ENCODE peak calls at places on chromosomes 13 and 19, in seven cellular contexts. Z, H, F, R, Y, W and O are unnamed samples.

GRCh38 chr13:93786846-93787245 is 560.2 kb downstream of the GPC6 start:
- DNase-seq in Y (no peak), Z (no peak), H (no peak), W (no peak), F (no peak), R (no peak), O (no peak)

GRCh38 chr13:51585234-51585672 is 991 bp downstream of the WDFY2 start:
- DNase-seq in W (no peak), Y (no peak), R (no peak), Z (no peak), F (no peak), H (peak), O (no peak)

GRCh38 chr19:48608798-48609263 is 2.3 kb downstream of the SPACA4 start:
- DNase-seq in W (no peak), Y (no peak), F (peak), H (no peak), Z (peak), R (peak), O (peak)

GRCh38 chr13:39864221-39864620 is 208.8 kb downstream of the COG6 start:
- DNase-seq in R (no peak), Y (no peak), Z (no peak), W (no peak), F (no peak), H (no peak), O (no peak)

GRCh38 chr19:48934837-48935236 is 1.3 kb downstream of the DHDH start:
- DNase-seq in R (no peak), F (peak), Z (no peak), Y (no peak), W (no peak), H (no peak), O (peak)

GRCh38 chr19:32404939-32405430 is 585 bp upstream of the DPY19L3 start:
- DNase-seq in F (no peak), W (no peak), H (peak), Y (no peak), Z (no peak), R (no peak), O (peak)

GRCh38 chr13:23668557-23668956 is 98.3 kb downstream of the TNFRSF19 start:
- DNase-seq in H (no peak), R (no peak), Y (no peak), W (no peak), Z (no peak), F (no peak), O (no peak)

GRCh38 chr13:102020611-102021216 is 381.1 kb downstream of the FGF14 start:
- DNase-seq in H (no peak), Y (no peak), R (no peak), Z (no peak), W (no peak), F (no peak), O (no peak)

GRCh38 chr19:6779204-6779603 is 6.7 kb downstream of the VAV1 start:
- DNase-seq in H (no peak), F (no peak), R (no peak), W (no peak), Y (no peak), Z (no peak), O (no peak)

GRCh38 chr13:86446311-86446710 is 647.1 kb upstream of the SLITRK6 start:
- DNase-seq in W (no peak), R (peak), F (no peak), H (peak), Z (no peak), Y (peak), O (no peak)

GRCh38 chr19:46350758-46351159 is 3.9 kb downstream of the PPP5C start:
- DNase-seq in W (peak), Y (no peak), R (no peak), F (no peak), H (no peak), Z (no peak), O (no peak)

GRCh38 chr13:45747071-45747470 is 45.0 kb downstream of the CBY2 start:
- DNase-seq in W (no peak), R (no peak), Z (no peak), H (no peak), Y (no peak), F (no peak), O (no peak)

GRCh38 chr13:42039457-42039945 is 8.9 kb upstream of the DGKH start:
- DNase-seq in Y (no peak), F (no peak), Z (peak), R (peak), H (no peak), W (peak), O (no peak)

GRCh38 chr13:80547885-80548284 is 207.0 kb upstream of the SPRY2 start:
- DNase-seq in F (peak), H (no peak), R (no peak), Z (no peak), W (no peak), Y (no peak), O (no peak)

GRCh38 chr13:25744176-25744575 is 307.6 kb downstream of the SHISA2 start:
- DNase-seq in H (no peak), F (no peak), W (no peak), Y (no peak), Z (no peak), R (no peak), O (no peak)

GRCh38 chr13:97211986-97212385 is 10.1 kb upstream of the MBNL2 start:
- DNase-seq in R (no peak), Y (no peak), W (no peak), H (no peak), Z (no peak), F (no peak), O (no peak)

GRCh38 chr13:52665325-52665724 is 12.7 kb downstream of the SUGT1 start:
- DNase-seq in Z (peak), F (no peak), H (peak), R (peak), W (no peak), Y (no peak), O (peak)
- H3K4me3 ChIP-seq in Z (no peak), F (no peak), H (no peak), R (no peak), W (no peak), Y (no peak), O (no peak)

GRCh38 chr13:98835156-98835555 is 82.7 kb upstream of the SLC15A1 start:
- DNase-seq in W (no peak), Y (no peak), F (no peak), R (no peak), H (no peak), Z (no peak), O (no peak)
- TF ChIP-seq CEBPB in W (no peak), Y (no peak), F (no peak), R (no peak), H (no peak), Z (no peak), O (no peak)

GRCh38 chr13:114107686-114108081 is 24.7 kb downstream of the RASA3 start:
- DNase-seq in Z (no peak), Y (no peak), H (peak), F (no peak), W (no peak), R (no peak), O (no peak)
- H3K4me3 ChIP-seq in Z (no peak), Y (no peak), H (no peak), F (no peak), W (no peak), R (no peak), O (no peak)

DNA sequence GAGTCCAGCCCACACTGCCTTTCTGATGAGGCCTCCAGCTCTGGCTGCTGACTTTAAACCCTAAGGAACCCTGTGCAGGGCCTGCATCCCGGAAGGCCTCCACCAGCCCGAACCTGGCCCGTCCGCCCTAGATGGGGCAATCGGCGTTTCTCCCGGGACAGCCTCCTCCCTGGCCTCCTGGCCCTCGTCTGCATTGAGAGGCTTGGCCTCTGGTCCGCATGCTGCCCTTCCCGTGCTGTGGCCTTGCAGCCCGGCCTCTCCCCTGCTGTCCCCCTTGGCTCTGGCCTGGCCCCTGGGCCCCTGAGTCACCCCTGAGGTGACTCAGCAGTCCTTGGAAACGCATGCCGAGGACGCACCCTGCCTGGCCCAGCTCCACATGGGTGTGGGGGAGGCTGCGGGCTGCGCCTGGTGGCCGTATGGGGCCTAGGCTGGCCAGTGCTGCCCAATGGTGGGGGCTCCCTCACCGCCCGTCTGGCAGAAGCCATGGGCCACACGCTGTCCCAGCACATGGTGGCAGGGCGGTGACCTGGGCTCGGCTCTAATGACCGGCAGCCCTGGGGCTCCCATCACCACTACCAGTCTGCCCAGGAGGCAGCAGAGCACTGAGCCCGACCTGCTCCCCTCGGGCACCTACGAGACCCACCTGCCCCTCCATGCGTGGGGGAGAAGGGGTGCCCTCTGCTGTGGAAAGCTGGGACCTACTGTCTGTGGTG is 25.7 kb downstream of the SH3GL1 start:
- DNase-seq in W (no peak), R (peak), Z (peak), F (peak), H (peak), Y (no peak), O (peak)
- TF ChIP-seq CEBPB in W (no peak), R (no peak), Z (no peak), F (peak), H (peak), Y (no peak), O (peak)

GRCh38 chr13:48746816-48747215 is 93.1 kb downstream of the CYSLTR2 start:
- DNase-seq in H (no peak), W (no peak), R (no peak), Z (no peak), Y (no peak), F (no peak), O (no peak)
- H3K4me3 ChIP-seq in H (no peak), W (no peak), R (no peak), Z (no peak), Y (no peak), F (no peak), O (no peak)

GRCh38 chr19:17755533-17755885 is 4.2 kb downstream of the FCHO1 start:
- DNase-seq in Z (no peak), W (no peak), R (peak), F (no peak), Y (no peak), H (no peak), O (no peak)

GRCh38 chr19:17754634-17755532 is 3.6 kb downstream of the FCHO1 start:
- DNase-seq in W (peak), R (no peak), H (no peak), Z (no peak), F (no peak), Y (no peak), O (no peak)

GRCh38 chr19:17758528-17758927 is 7.3 kb downstream of the FCHO1 start:
- DNase-seq in Y (no peak), W (no peak), H (no peak), Z (no peak), F (no peak), R (no peak), O (no peak)

GRCh38 chr19:17755977-17756670 is 4.8 kb downstream of the FCHO1 start:
- DNase-seq in F (peak), Y (no peak), Z (no peak), H (peak), R (peak), W (peak), O (no peak)

DNA sequence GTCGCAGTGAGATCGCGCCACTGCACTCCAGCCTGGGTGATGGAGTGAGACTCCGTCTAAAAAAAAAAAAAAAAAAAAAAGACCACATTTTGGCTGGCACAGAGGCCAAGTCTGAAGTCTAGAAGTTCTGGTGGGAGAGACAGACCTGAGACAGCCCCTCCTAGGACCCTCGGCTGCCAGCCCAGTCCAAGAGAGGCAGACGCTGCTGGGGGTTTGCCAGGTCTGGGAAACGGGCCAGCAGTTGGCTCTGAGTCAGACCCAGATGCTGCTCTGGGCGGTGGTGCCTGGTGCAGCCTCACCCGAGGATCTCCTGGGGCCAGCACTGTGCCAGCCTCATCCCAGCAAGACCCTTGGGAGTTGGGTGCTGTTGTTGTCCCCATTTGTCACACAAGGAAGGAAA is 5.8 kb downstream of the FCHO1 start:
- DNase-seq in F (no peak), W (no peak), H (peak), R (peak), Y (no peak), Z (no peak), O (no peak)
- TF ChIP-seq CEBPB in F (no peak), W (no peak), H (no peak), R (no peak), Y (no peak), Z (no peak), O (no peak)

DNA sequence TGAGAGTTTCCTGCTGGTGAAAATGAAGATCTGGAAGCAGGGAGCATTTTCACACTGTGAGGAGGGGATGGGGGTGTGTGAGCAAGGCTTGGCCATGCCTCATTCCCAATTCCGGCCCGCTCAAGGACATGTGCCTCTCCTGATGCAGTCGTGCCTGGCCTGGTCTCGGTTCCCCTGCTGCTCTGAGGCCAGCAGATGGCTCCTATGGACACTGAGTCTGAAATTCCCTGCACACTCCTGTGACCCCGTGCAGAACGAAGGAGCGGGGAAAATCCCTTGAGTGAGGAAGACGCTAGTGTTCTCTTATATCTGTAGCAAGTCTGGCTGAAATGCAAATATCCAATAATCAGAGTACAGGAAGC is 363 bp upstream of the ZNF763 start:
- DNase-seq in R (no peak), H (no peak), W (no peak), Y (no peak), Z (no peak), F (no peak), O (peak)
- H3K4me3 ChIP-seq in R (no peak), H (peak), W (peak), Y (peak), Z (no peak), F (no peak), O (no peak)